ENCODE peak calls at places on chromosomes 16 and 17, in seven cellular contexts. F, Y, V, L, G, X and P are unnamed samples.

GRCh38 chr17:60087882-60088669 is 9.4 kb upstream of the HEATR6 start:
- DNase-seq in F (peak; percentile 49), Y (no peak), V (no peak), L (no peak), G (no peak), X (no peak), P (no peak)

GRCh38 chr16:68064791-68065365 is 20.3 kb upstream of the NFATC3 start:
- DNase-seq in F (peak; percentile 78), Y (no peak), V (no peak), L (peak; percentile 28), G (peak; percentile 69), X (peak; percentile 77), P (no peak)

GRCh38 chr17:17870292-17870691 is 33.5 kb upstream of the SREBF1 start:
- DNase-seq in F (no peak), Y (no peak), V (no peak), L (no peak), G (no peak), X (no peak), P (no peak)

GRCh38 chr16:9885457-9885856 is 296.8 kb downstream of the GRIN2A start:
- DNase-seq in F (no peak), Y (no peak), V (no peak), L (no peak), G (no peak), X (no peak), P (no peak)

GRCh38 chr16:53071748-53072301 is 17.0 kb downstream of the CHD9 start:
- DNase-seq in F (peak; percentile 51), Y (no peak), V (no peak), L (no peak), G (no peak), X (peak; percentile 64), P (peak; percentile 90)

GRCh38 chr17:44000871-44001460 is 3.5 kb upstream of the NAGS start:
- DNase-seq in F (no peak), Y (no peak), V (no peak), L (no peak), G (no peak), X (no peak), P (no peak)

GRCh38 chr17:57810740-57811632 is 38.9 kb downstream of the MRPS23 start:
- DNase-seq in F (peak; percentile 11), Y (peak; percentile 91), V (no peak), L (no peak), G (peak; percentile 28), X (peak; percentile 74), P (peak; percentile 84)

GRCh38 chr17:71975331-71975801 is 145.5 kb upstream of the SOX9 start:
- DNase-seq in F (peak; percentile 75), Y (no peak), V (no peak), L (no peak), G (peak; percentile 29), X (no peak), P (peak; percentile 73)

GRCh38 chr16:361872-362701 is 8.3 kb downstream of the MRPL28 start:
- DNase-seq in F (peak; percentile 84), Y (no peak), V (no peak), L (peak; percentile 43), G (peak; percentile 80), X (peak; percentile 90), P (peak; percentile 85)

GRCh38 chr16:69131167-69131748 is 1.1 kb downstream of the CHTF8 start:
- DNase-seq in F (no peak), Y (no peak), V (no peak), L (no peak), G (no peak), X (peak; percentile 76), P (no peak)

GRCh38 chr16:19316846-19317245 is 31.3 kb downstream of the CLEC19A start:
- DNase-seq in F (no peak), Y (no peak), V (no peak), L (no peak), G (no peak), X (no peak), P (no peak)

GRCh38 chr16:608019-608418 is 18.2 kb downstream of the RAB40C start:
- DNase-seq in F (no peak), Y (no peak), V (no peak), L (no peak), G (no peak), X (no peak), P (no peak)

GRCh38 chr16:4911831-4912422 is 25.0 kb downstream of the PPL start:
- DNase-seq in F (no peak), Y (no peak), V (no peak), L (no peak), G (no peak), X (no peak), P (no peak)

GRCh38 chr16:87180069-87180468 is 137.1 kb downstream of the C16orf95 start:
- DNase-seq in F (no peak), Y (no peak), V (no peak), L (no peak), G (no peak), X (no peak), P (no peak)

GRCh38 chr16:82945420-82946096 is 318.8 kb downstream of the CDH13 start:
- DNase-seq in F (no peak), Y (no peak), V (no peak), L (no peak), G (no peak), X (no peak), P (no peak)

GRCh38 chr16:57365826-57366536 is 6.3 kb upstream of the CX3CL1 start:
- DNase-seq in F (no peak), Y (peak; percentile 87), V (no peak), L (no peak), G (no peak), X (no peak), P (no peak)

GRCh38 chr17:82567286-82567685 is 47.8 kb downstream of the FOXK2 start:
- DNase-seq in F (no peak), Y (no peak), V (no peak), L (no peak), G (no peak), X (peak; percentile 18), P (no peak)

GRCh38 chr17:82569621-82570020 is 50.1 kb downstream of the FOXK2 start:
- DNase-seq in F (no peak), Y (no peak), V (no peak), L (no peak), G (no peak), X (no peak), P (no peak)

GRCh38 chr17:82566129-82566995 is 46.8 kb downstream of the FOXK2 start:
- DNase-seq in F (peak; percentile 45), Y (no peak), V (no peak), L (no peak), G (no peak), X (peak; percentile 20), P (no peak)

GRCh38 chr17:82570282-82570681 is 50.8 kb downstream of the FOXK2 start:
- DNase-seq in F (no peak), Y (no peak), V (no peak), L (no peak), G (no peak), X (no peak), P (no peak)

GRCh38 chr17:82568997-82569393 is 49.5 kb downstream of the FOXK2 start:
- DNase-seq in F (no peak), Y (no peak), V (no peak), L (no peak), G (no peak), X (peak; percentile 18), P (no peak)
- TF ChIP-seq POLR2AphosphoS5 in F (no peak), Y (no peak), V (no peak), L (no peak), G (no peak), X (no peak), P (no peak)

DNA sequence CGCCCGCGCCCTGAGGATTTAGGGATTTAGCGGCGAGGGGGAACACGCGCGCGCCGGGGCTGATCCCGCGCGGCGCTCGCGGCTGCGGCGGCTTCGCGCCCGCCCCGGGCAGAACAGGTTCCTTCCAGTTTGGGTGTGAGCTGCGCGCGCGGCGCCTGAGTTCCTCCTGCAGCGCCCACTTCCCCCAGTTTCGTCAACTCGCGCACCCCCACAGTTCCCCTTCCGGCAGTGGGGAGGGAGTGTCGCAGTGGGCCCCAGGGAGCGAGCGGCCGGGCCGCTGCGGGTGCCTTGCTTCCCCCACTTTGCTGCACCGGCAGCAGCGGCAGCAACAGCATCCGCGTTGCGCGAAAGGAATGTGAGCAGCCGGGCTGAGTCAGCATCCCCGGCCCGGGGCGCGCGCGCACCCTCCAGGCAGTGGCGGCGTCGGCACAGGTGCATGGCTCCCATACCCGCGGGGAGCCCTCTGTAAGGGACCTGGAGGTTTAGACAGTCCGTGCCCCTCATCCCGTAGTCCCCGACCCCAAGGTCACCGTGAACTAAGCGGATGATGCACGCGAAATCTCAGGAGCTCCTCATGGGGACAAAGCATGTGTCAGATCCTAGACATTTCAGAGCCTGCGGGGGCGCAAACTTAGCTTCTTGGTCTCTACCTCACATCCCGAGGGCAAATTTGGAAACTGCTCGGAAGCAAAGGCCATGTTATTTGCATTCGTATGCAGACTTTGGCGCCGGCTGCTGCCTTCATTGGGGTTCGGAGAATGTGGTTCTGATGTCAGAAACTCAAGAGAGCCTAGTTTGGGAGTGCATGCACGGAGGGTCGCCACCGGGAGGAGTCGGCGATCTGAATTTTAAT is 767 bp downstream of the ARSG start:
- DNase-seq in F (peak; percentile 84), Y (peak; percentile 96), V (peak; percentile 70), L (peak; percentile 63), G (peak; percentile 39), X (peak; percentile 86), P (peak; percentile 77)
- H3K4me1 ChIP-seq in F (peaks cover 23% of the 10 kb centered on the region), Y (peaks cover 28% of the 10 kb centered on the region), V (peaks cover 22% of the 10 kb centered on the region), L (peaks cover 56% of the 10 kb centered on the region), G (peaks cover 12% of the 10 kb centered on the region), X (no peaks in the 10 kb centered on the region), P (peaks cover 27% of the 10 kb centered on the region)

GRCh38 chr16:2278272-2278608 is 10.3 kb upstream of the RNPS1 start:
- DNase-seq in F (no peak), Y (no peak), V (no peak), L (no peak), G (no peak), X (no peak), P (no peak)
- TF ChIP-seq CTCF in F (no peak), Y (no peak), V (no peak), L (peak; percentile 39), G (no peak), X (no peak), P (no peak)

GRCh38 chr16:31527617-31528287 is at the start of gene AHSP:
- DNase-seq in F (no peak), Y (no peak), V (no peak), L (no peak), G (no peak), X (no peak), P (no peak)
- TF ChIP-seq POLR2AphosphoS5 in F (no peak), Y (no peak), V (no peak), L (no peak), G (no peak), X (no peak), P (no peak)